ENCODE peak calls at places on chromosomes 11 and 22, in five cellular contexts. G is right atrium auricular region, B is glutamatergic neuron, J is fibroblast of pulmonary artery, O is Calu3. V is an unnamed sample.

GRCh38 chr11:17014774-17015638 is 792 bp upstream of the PLEKHA7 start:
- DNase-seq in G (no peak), B (peak), J (peak), O (peak), V (peak)

GRCh38 chr11:39239553-39239952 is 2219.9 kb downstream of the LRRC4C start:
- DNase-seq in G (no peak), B (no peak), J (no peak), O (no peak), V (no peak)

GRCh38 chr22:44449683-44450425 is 48.2 kb downstream of the RTL6 start:
- DNase-seq in G (no peak), B (no peak), J (no peak), O (no peak), V (peak)

GRCh38 chr11:131038597-131038996 is 122.3 kb upstream of the SNX19 start:
- DNase-seq in G (no peak), B (no peak), J (peak), O (no peak), V (no peak)

GRCh38 chr22:24153353-24153752 is 27.9 kb upstream of the SUSD2 start:
- DNase-seq in G (no peak), B (no peak), J (peak), O (no peak), V (no peak)

GRCh38 chr11:59857444-59858434 is 8.5 kb downstream of the TCN1 start:
- DNase-seq in G (no peak), B (no peak), J (peak), O (no peak), V (no peak)

GRCh38 chr11:12076840-12077534 is 33.4 kb upstream of the MICAL2 start:
- DNase-seq in G (no peak), B (no peak), J (no peak), O (no peak), V (no peak)

GRCh38 chr11:70002433-70002832 is 75.7 kb upstream of the ANO1 start:
- DNase-seq in G (no peak), B (no peak), J (no peak), O (no peak), V (no peak)

GRCh38 chr22:23690713-23691112 is at the start of gene RGL4:
- DNase-seq in G (no peak), B (no peak), J (no peak), O (no peak), V (no peak)

GRCh38 chr22:42766860-42767259 is 46.2 kb upstream of the A4GALT start:
- DNase-seq in G (no peak), B (no peak), J (no peak), O (no peak), V (no peak)

GRCh38 chr11:86067230-86068137 is 1.4 kb downstream of the PICALM start:
- DNase-seq in G (no peak), B (no peak), J (no peak), O (no peak), V (no peak)

GRCh38 chr11:67639438-67639859 is at the start of gene TBX10:
- DNase-seq in G (no peak), B (no peak), J (no peak), O (no peak), V (no peak)

GRCh38 chr22:29108137-29108536 is 35.3 kb downstream of the KREMEN1 start:
- DNase-seq in G (no peak), B (no peak), J (peak), O (no peak), V (no peak)

GRCh38 chr11:130585545-130585944 is 137.1 kb downstream of the ADAMTS15 start:
- DNase-seq in G (no peak), B (no peak), J (peak), O (no peak), V (no peak)

GRCh38 chr11:76419896-76420295 is 24.9 kb upstream of the EMSY start:
- DNase-seq in G (no peak), B (no peak), J (no peak), O (peak), V (no peak)

GRCh38 chr22:31897842-31898241 is 46.5 kb upstream of the YWHAH start:
- DNase-seq in G (no peak), B (no peak), J (peak), O (no peak), V (no peak)
- TF ChIP-seq CTCF in G (no peak), B (no peak), J (no peak), O (no peak), V (no peak)

GRCh38 chr22:50670513-50670912 is 2.1 kb upstream of the SHANK3 start:
- DNase-seq in G (peak), B (no peak), J (no peak), O (no peak), V (no peak)
- TF ChIP-seq CTCF in G (no peak), B (no peak), J (no peak), O (no peak), V (no peak)

DNA sequence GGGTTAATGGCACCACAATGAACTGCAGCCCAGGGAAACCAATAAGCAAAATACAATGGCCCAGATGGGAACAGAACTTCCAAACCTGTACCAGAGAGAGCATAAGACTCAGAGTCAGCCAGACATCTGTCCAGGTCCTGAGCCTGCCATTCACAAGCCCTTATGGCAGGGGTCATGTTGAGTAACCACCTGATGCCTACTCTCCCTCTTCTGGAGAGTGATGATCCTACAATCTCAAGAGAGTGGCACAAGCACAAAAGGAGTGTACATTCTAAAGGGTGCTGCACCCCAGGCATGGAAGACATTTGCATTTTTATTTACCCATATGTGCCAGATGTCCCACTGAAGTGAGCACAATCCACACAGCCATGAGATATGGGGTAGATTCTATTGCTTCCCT is 10.6 kb downstream of the TENM4 start:
- DNase-seq in G (no peak), B (no peak), J (no peak), O (no peak), V (no peak)
- TF ChIP-seq CTCF in G (no peak), B (peak), J (no peak), O (no peak), V (no peak)

DNA sequence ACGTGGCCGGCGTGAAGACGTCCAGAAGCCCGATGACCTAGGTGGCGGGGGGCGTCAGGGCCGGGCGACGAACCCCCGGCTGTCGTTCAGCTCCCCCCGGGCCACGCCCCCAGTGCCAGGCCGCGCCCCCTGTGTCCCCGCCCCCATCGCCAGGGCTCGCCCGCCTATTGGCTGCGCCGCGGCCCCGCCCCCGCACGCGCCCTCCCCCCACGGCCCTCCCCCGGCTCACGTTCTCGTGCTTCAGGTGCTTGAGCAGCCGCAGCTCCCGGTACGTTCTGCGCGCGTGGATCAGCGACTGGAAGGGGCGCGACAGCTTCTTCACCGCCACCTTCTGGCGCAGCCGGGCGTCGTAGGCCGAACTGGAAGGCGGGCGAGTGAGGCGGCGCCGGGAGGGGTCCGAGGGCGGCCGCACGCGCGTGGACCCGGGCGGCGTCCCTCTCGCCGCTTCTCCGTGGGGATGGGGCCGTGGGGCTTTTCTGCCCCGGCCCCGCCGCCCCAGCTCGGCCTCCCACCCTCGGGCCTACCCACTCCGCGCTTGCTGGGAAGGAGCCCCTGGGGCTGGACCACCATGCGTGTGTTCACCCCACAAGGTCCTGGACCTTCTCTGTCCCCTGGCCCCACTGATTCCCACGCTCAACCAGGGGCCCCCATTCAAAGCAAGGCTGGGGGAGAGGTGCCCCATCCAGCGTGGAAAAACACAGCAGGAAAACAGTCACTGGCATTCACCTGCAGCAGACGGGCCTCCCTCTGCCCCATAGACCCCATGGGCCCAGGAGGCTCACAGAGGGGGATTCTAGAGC is 2.4 kb downstream of the MAPK11 start:
- DNase-seq in G (no peak), B (peak), J (peak), O (no peak), V (no peak)
- TF ChIP-seq CTCF in G (peak), B (peak), J (peak), O (no peak), V (peak)

DNA sequence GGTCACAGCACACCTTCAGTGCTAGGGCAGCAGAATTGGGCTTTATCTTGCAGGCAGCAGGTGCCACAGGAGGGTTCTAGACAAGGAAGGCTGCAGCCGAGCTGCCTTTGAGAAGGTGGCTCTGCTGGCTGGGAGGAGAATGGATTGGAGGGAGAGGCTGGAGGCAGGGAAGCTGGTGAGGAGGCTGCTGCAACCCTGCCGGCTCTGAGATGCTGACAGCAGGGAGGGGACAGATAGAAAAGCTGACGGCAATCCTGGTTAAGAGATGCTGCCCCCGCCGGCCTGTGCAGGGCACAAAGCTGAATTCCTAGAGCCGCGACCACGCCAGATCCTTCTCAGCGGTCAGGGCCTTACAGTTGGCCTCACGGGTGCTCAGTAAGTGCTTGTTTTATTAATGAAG is 105.4 kb downstream of the CACNA1I start:
- DNase-seq in G (no peak), B (no peak), J (no peak), O (no peak), V (no peak)
- TF ChIP-seq CTCF in G (no peak), B (no peak), J (no peak), O (no peak), V (no peak)

GRCh38 chr11:71138737-71139425 is 113.5 kb downstream of the SHANK2 start:
- DNase-seq in G (no peak), B (no peak), J (no peak), O (no peak), V (no peak)

GRCh38 chr11:71137376-71137775 is 115.0 kb downstream of the SHANK2 start:
- DNase-seq in G (no peak), B (no peak), J (no peak), O (no peak), V (no peak)

GRCh38 chr11:71139516-71140205 is 112.7 kb downstream of the SHANK2 start:
- DNase-seq in G (no peak), B (no peak), J (no peak), O (peak), V (no peak)

GRCh38 chr11:71144010-71144409 is 108.4 kb downstream of the SHANK2 start:
- DNase-seq in G (no peak), B (no peak), J (no peak), O (no peak), V (no peak)

GRCh38 chr11:71140206-71140919 is 112.0 kb downstream of the SHANK2 start:
- DNase-seq in G (no peak), B (no peak), J (no peak), O (no peak), V (no peak)
- TF ChIP-seq CTCF in G (no peak), B (no peak), J (no peak), O (no peak), V (no peak)